ENCODE peak calls at places on chromosomes 3 and 15, in seven cellular contexts. D, W, I, X, J, P and Y are unnamed samples.

GRCh38 chr3:143885803-143886427 is 37.6 kb upstream of the SLC9A9 start:
- DNase-seq in D (peak; percentile 48), X (no peak), W (peak; percentile 48), P (no peak), J (peak; percentile 37), I (peak; percentile 60), Y (peak; percentile 39)

GRCh38 chr3:119639494-119640350 is 20.7 kb downstream of the POPDC2 start:
- DNase-seq in J (no peak), P (no peak), W (no peak), X (no peak), D (no peak), I (peak; percentile 35), Y (no peak)

GRCh38 chr3:139528924-139529323 is 10.6 kb downstream of the RBP1 start:
- DNase-seq in D (no peak), J (no peak), W (no peak), X (no peak), I (no peak), P (no peak), Y (no peak)

GRCh38 chr15:68618339-68619302 is 39.8 kb downstream of the CORO2B start:
- DNase-seq in X (no peak), J (peak; percentile 56), D (no peak), I (no peak), W (no peak), P (no peak), Y (peak; percentile 31)

GRCh38 chr3:99789322-99789721 is 28.3 kb upstream of the CMSS1 start:
- DNase-seq in X (no peak), W (no peak), J (peak; percentile 67), D (peak; percentile 47), P (no peak), I (peak; percentile 48), Y (peak; percentile 54)

GRCh38 chr15:30992465-30992864 is 1.0 kb upstream of the MTMR10 start:
- DNase-seq in P (no peak), D (peak; percentile 40), W (peak; percentile 40), J (no peak), I (no peak), X (peak; percentile 68), Y (no peak)

GRCh38 chr15:38010390-38010789 is 76.0 kb downstream of the TMCO5A start:
- DNase-seq in D (no peak), J (no peak), P (no peak), W (peak; percentile 31), I (no peak), X (no peak), Y (no peak)

GRCh38 chr15:100192092-100192695 is 149.6 kb downstream of the ADAMTS17 start:
- DNase-seq in J (no peak), I (no peak), D (no peak), X (no peak), P (peak; percentile 56), W (peak; percentile 29), Y (peak; percentile 62)

GRCh38 chr3:87792532-87793321 is 266.1 kb downstream of the CGGBP1 start:
- DNase-seq in X (no peak), W (peak; percentile 59), P (no peak), D (peak; percentile 31), I (no peak), J (peak; percentile 33), Y (no peak)

GRCh38 chr3:126781406-126781805 is 77.4 kb downstream of the CHCHD6 start:
- DNase-seq in P (no peak), I (no peak), W (no peak), J (no peak), X (no peak), D (no peak), Y (no peak)

GRCh38 chr15:57647791-57648130 is 56.1 kb downstream of the MYZAP start:
- DNase-seq in J (peak; percentile 7), P (no peak), W (no peak), X (peak; percentile 61), D (no peak), I (no peak), Y (peak; percentile 73)

GRCh38 chr15:101054116-101054515 is 135.0 kb downstream of the LRRK1 start:
- DNase-seq in P (no peak), W (no peak), I (no peak), J (no peak), X (no peak), D (no peak), Y (no peak)

GRCh38 chr3:8011902-8012301 is 489.7 kb upstream of the LMCD1 start:
- DNase-seq in W (no peak), J (no peak), P (no peak), X (no peak), D (no peak), I (no peak), Y (no peak)

GRCh38 chr3:184656991-184657669 is 54.7 kb downstream of the MAGEF1 start:
- DNase-seq in I (no peak), J (peak; percentile 86), X (no peak), D (no peak), P (peak; percentile 97), W (no peak), Y (peak; percentile 37)

GRCh38 chr3:23002846-23003800 is 200.0 kb upstream of the UBE2E2 start:
- DNase-seq in J (peak; percentile 59), D (no peak), P (no peak), W (no peak), I (no peak), X (no peak), Y (no peak)

GRCh38 chr3:217436-217835 is 20.9 kb downstream of the CHL1 start:
- DNase-seq in D (no peak), P (no peak), W (no peak), I (no peak), J (no peak), X (no peak), Y (no peak)

GRCh38 chr15:75928680-75929608 is 25.3 kb downstream of the FBXO22 start:
- DNase-seq in W (peak; percentile 56), D (peak; percentile 75), I (peak; percentile 74), P (no peak), X (no peak), J (peak; percentile 15), Y (no peak)

GRCh38 chr15:95884276-95884675 is 446.2 kb upstream of the NR2F2 start:
- DNase-seq in W (no peak), P (no peak), J (no peak), X (no peak), I (no peak), D (no peak), Y (no peak)

GRCh38 chr3:60792287-60792852 is 458.9 kb downstream of the FHIT start:
- DNase-seq in I (no peak), W (no peak), J (no peak), P (no peak), D (no peak), X (no peak), Y (no peak)

GRCh38 chr3:37862219-37862711 is 585 bp downstream of the CTDSPL start:
- DNase-seq in W (peak; percentile 51), X (peak; percentile 57), J (peak; percentile 22), D (peak; percentile 38), I (no peak), P (no peak), Y (peak; percentile 26)

GRCh38 chr3:34683851-34684250 is 885.4 kb downstream of the PDCD6IP start:
- DNase-seq in J (peak; percentile 50), X (no peak), D (peak; percentile 64), P (no peak), W (peak; percentile 65), I (peak; percentile 76), Y (no peak)

GRCh38 chr15:70319466-70319865 is 221.7 kb upstream of the TLE3 start:
- DNase-seq in D (no peak), X (no peak), P (no peak), I (peak; percentile 15), J (no peak), W (no peak), Y (no peak)

GRCh38 chr15:60074181-60074885 is 70.2 kb downstream of the FOXB1 start:
- DNase-seq in J (peak; percentile 24), I (no peak), X (no peak), D (no peak), W (no peak), P (no peak), Y (no peak)

GRCh38 chr15:25727867-25728600 is 135.1 kb downstream of the ATP10A start:
- DNase-seq in W (no peak), P (no peak), X (no peak), I (no peak), J (no peak), D (no peak), Y (no peak)

DNA sequence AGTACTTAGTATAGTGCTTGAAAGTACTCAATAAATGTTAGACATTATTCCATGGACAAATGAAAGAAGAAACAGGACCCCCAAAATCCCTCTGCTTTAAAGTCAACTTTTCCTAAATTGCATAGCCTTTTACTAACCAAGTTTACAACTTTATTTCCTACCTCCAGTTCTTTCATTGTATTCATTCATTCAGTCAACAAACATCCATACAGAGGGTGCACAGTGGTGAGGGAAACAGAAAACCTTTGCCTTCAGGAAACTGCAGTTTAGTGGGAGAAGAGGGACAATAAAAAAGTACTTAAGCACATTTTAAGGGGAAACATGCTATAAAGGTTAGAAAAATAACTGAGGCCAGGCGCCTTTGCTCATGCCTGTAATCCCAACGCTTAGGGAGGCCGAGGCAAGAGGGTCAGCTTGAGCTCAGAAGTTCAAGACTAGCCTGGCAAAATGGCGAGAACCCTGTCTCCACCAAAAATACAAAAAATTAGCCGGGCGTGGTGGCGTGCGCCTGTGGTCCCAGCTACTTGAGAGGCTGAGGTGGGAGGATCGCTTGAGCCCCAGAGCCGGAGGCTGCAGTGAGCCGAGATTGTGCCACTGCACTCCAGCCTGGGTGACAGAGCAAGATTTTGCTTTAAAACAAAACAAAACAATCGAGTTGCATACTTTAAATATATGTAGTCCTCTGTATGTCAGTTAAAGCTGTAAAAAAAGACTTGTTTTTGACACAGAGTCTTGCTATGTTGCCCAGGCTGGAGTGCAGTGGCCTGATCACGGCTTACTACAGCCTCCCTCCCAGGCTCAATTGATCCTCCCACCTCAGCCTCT is 1.1 kb upstream of the DENND4A start:
- DNase-seq in I (no peak), W (no peak), D (no peak), X (no peak), P (no peak), J (no peak), Y (no peak)
- H3K27ac ChIP-seq in I (peak overlapping the region; percentile 98), W (no peak overlapping the region), D (peak overlapping the region; percentile 89), X (peak overlapping the region; percentile 98), P (peak overlapping the region; percentile 98), J (peak overlapping the region; percentile 95), Y (peak overlapping the region; percentile 92)

GRCh38 chr3:74353039-74353438 is 261.4 kb downstream of the CNTN3 start:
- DNase-seq in P (no peak), W (peak; percentile 28), J (no peak), I (no peak), D (peak; percentile 2), X (no peak), Y (no peak)
- TF ChIP-seq CTCF in P (no peak), W (peak; percentile 60), J (peak; percentile 14), I (no peak), D (no peak), X (no peak), Y (no peak)

DNA sequence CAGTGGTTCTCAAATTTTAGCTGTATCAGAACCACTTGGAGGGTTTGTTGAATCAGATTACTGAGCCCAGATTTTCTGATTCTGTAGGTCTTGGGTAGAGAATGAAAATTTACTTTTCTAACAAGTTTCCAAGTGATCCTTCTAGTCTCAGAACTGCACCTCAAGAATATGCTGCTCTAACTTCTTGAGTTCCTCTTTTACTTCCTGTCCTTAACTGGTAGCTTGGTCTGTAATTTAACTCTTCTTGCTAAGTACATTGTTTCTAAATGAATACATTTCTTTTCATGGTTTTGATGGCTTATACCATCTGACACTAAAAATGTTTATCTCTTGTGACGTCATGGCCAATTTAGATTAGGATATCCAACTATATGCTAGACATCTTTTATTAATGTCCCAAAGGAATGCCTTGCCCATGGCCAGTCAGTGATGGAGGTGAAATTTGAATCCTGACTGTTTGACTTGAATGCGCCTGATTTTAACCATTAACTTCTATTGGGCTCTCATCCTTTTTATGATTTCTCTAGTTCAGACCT is 262.6 kb upstream of the NAALADL2 start:
- DNase-seq in J (no peak), I (no peak), D (no peak), P (no peak), X (no peak), W (no peak), Y (no peak)
- H3K27ac ChIP-seq in J (no peak overlapping the region), I (no peak overlapping the region), D (no peak overlapping the region), P (no peak overlapping the region), X (no peak overlapping the region), W (no peak overlapping the region), Y (no peak overlapping the region)

GRCh38 chr3:45938858-45939257 is 4.4 kb upstream of the CXCR6 start:
- DNase-seq in D (peak; percentile 80), I (peak; percentile 90), P (peak; percentile 43), W (peak; percentile 85), X (peak; percentile 84), J (peak; percentile 92), Y (peak; percentile 54)
- TF ChIP-seq CTCF in D (peak; percentile 84), I (peak; percentile 87), P (peak; percentile 93), W (peak; percentile 89), X (peak; percentile 88), J (peak; percentile 94), Y (peak; percentile 81)